ENCODE peak calls at places on chromosomes 3 and 15, in nine cellular contexts. J is activated CD8-positive, alpha-beta T cell treated with anti-CD3 and anti-CD28 coated beads for 36 hours; R is progenitor cell of endocrine pancreas; G is WTC11; K is left colon; C is NCI-H774; W is neural crest cell; Q is cortex of kidney; D is stimulated activated CD4-positive, alpha-beta T cell treated with anti-CD3 and anti-CD28 coated beads, Interleukin-2, amount 100 ng/mL, for 48 hours. M is an unnamed sample.

GRCh38 chr3:114756506-114757279 is 390.4 kb downstream of the ZBTB20 start:
- DNase-seq in J (no peak), R (no peak), G (no peak), K (no peak), C (no peak), W (no peak), Q (no peak), D (no peak), M (no peak)

GRCh38 chr3:52084216-52084945 is 28.0 kb upstream of the DUSP7 start:
- DNase-seq in J (no peak), R (no peak), G (no peak), K (no peak), C (no peak), W (no peak), Q (no peak), D (no peak), M (no peak)

GRCh38 chr15:64858136-64858535 is 16.4 kb downstream of the PLEKHO2 start:
- DNase-seq in J (no peak), R (no peak), G (no peak), K (no peak), C (no peak), W (no peak), Q (no peak), D (no peak), M (no peak)

GRCh38 chr3:126971891-126972351 is 11.0 kb upstream of the PLXNA1 start:
- DNase-seq in J (no peak), R (no peak), G (peak), K (peak), C (no peak), W (peak), Q (no peak), D (no peak), M (no peak)

GRCh38 chr3:152629363-152630122 is 205.4 kb upstream of the P2RY1 start:
- DNase-seq in J (no peak), R (no peak), G (no peak), K (no peak), C (no peak), W (no peak), Q (no peak), D (no peak), M (no peak)

GRCh38 chr3:159593927-159594605 is 394.6 kb upstream of the IL12A start:
- DNase-seq in J (no peak), R (no peak), G (no peak), K (no peak), C (no peak), W (no peak), Q (no peak), D (no peak), M (no peak)

GRCh38 chr3:107710851-107711250 is 188.1 kb downstream of the BBX start:
- DNase-seq in J (no peak), R (no peak), G (no peak), K (no peak), C (no peak), W (no peak), Q (no peak), D (no peak), M (no peak)

GRCh38 chr3:39189648-39190269 is 2.6 kb downstream of the XIRP1 start:
- DNase-seq in J (peak), R (peak), G (peak), K (peak), C (peak), W (peak), Q (no peak), D (peak), M (peak)

GRCh38 chr15:51634591-51635198 is 12.1 kb upstream of the DMXL2 start:
- DNase-seq in J (peak), R (no peak), G (no peak), K (no peak), C (no peak), W (no peak), Q (no peak), D (no peak), M (no peak)

GRCh38 chr15:37900286-37901221 is 33.9 kb upstream of the TMCO5A start:
- DNase-seq in J (no peak), R (no peak), G (no peak), K (no peak), C (no peak), W (no peak), Q (no peak), D (no peak), M (no peak)

GRCh38 chr3:124246949-124247348 is 255.0 kb upstream of the ROPN1 start:
- DNase-seq in J (peak), R (no peak), G (peak), K (peak), C (no peak), W (no peak), Q (no peak), D (no peak), M (peak)

GRCh38 chr15:62782100-62782791 is 260.3 kb upstream of the TPM1 start:
- DNase-seq in J (peak), R (peak), G (peak), K (peak), C (peak), W (peak), Q (no peak), D (no peak), M (peak)

GRCh38 chr3:132596326-132596725 is 744 bp upstream of the ACKR4 start:
- DNase-seq in J (no peak), R (no peak), G (no peak), K (no peak), C (no peak), W (no peak), Q (no peak), D (no peak), M (no peak)

GRCh38 chr3:128071771-128072453 is 19.7 kb downstream of the SEC61A1 start:
- DNase-seq in J (no peak), R (no peak), G (no peak), K (no peak), C (no peak), W (no peak), Q (no peak), D (no peak), M (no peak)

GRCh38 chr15:37425541-37425940 is 325.2 kb upstream of the MEIS2 start:
- DNase-seq in J (no peak), R (no peak), G (no peak), K (no peak), C (no peak), W (no peak), Q (no peak), D (no peak), M (no peak)

GRCh38 chr3:48966367-48966766 is 23.7 kb upstream of the P4HTM start:
- DNase-seq in J (no peak), R (no peak), G (no peak), K (no peak), C (no peak), W (no peak), Q (no peak), D (no peak), M (no peak)

GRCh38 chr3:134374791-134375541 is 719 bp upstream of the AMOTL2 start:
- DNase-seq in J (no peak), R (no peak), G (peak), K (peak), C (peak), W (no peak), Q (no peak), D (no peak), M (peak)

GRCh38 chr15:80967451-80967850 is 22.2 kb downstream of the MESD start:
- DNase-seq in J (no peak), R (no peak), G (peak), K (no peak), C (no peak), W (no peak), Q (no peak), D (no peak), M (peak)

GRCh38 chr15:29864501-29864900 is 42.2 kb upstream of the TJP1 start:
- DNase-seq in J (no peak), R (no peak), G (no peak), K (no peak), C (no peak), W (no peak), Q (no peak), D (no peak), M (no peak)

GRCh38 chr3:126154391-126155279 is 25.8 kb downstream of the ALDH1L1 start:
- DNase-seq in J (no peak), R (no peak), G (no peak), K (no peak), C (no peak), W (no peak), Q (no peak), D (no peak), M (no peak)

GRCh38 chr15:74793135-74794028 is 11.5 kb downstream of the CSK start:
- DNase-seq in J (peak), R (no peak), G (no peak), K (peak), C (no peak), W (peak), Q (no peak), D (no peak), M (no peak)

GRCh38 chr15:67118808-67119207 is 53.4 kb downstream of the SMAD3 start:
- DNase-seq in J (no peak), R (no peak), G (no peak), K (no peak), C (no peak), W (no peak), Q (no peak), D (no peak), M (no peak)

GRCh38 chr3:157913052-157913451 is 193.2 kb downstream of the SHOX2 start:
- DNase-seq in J (no peak), R (no peak), G (no peak), K (no peak), C (no peak), W (no peak), Q (no peak), D (no peak), M (no peak)

GRCh38 chr3:187989458-187990153 is 164.4 kb upstream of the LPP start:
- DNase-seq in J (no peak), R (no peak), G (peak), K (no peak), C (peak), W (peak), Q (no peak), D (no peak), M (peak)

GRCh38 chr3:150497956-150498355 is 48.3 kb downstream of the SERP1 start:
- DNase-seq in J (no peak), R (no peak), G (no peak), K (no peak), C (no peak), W (no peak), Q (no peak), D (no peak), M (no peak)

GRCh38 chr3:167835953-167836352 is 100.4 kb downstream of the SERPINI1 start:
- DNase-seq in J (no peak), R (no peak), G (no peak), K (no peak), C (no peak), W (no peak), Q (no peak), D (no peak), M (no peak)

GRCh38 chr15:101446527-101447167 is 42.9 kb downstream of the PCSK6 start:
- DNase-seq in J (peak), R (no peak), G (no peak), K (no peak), C (no peak), W (no peak), Q (no peak), D (no peak), M (peak)

GRCh38 chr3:123657578-123657977 is 72.7 kb upstream of the HACD2 start:
- DNase-seq in J (no peak), R (no peak), G (no peak), K (peak), C (no peak), W (no peak), Q (no peak), D (no peak), M (no peak)

M was measured in Caco-2.